ENCODE peak calls at places on chromosomes 12 and 14, in five cellular contexts. V, W, S, B and J are unnamed samples.

GRCh38 chr12:7016958-7017571 is 1.2 kb downstream of the LPCAT3 start:
- DNase-seq in B (no peak), V (no peak), W (no peak), S (no peak), J (no peak)

GRCh38 chr14:103693514-103693913 is 21.7 kb downstream of the XRCC3 start:
- DNase-seq in W (no peak), S (peak), B (no peak), V (no peak), J (no peak)

GRCh38 chr12:101186291-101186690 is 23.7 kb downstream of the SLC5A8 start:
- DNase-seq in B (no peak), S (no peak), V (no peak), W (no peak), J (no peak)

GRCh38 chr12:6380141-6381121 is 3.5 kb upstream of the LTBR start:
- DNase-seq in W (no peak), B (no peak), V (no peak), S (no peak), J (peak)

GRCh38 chr12:132106921-132107320 is 37.2 kb downstream of the DDX51 start:
- DNase-seq in B (no peak), S (no peak), V (no peak), W (no peak), J (no peak)

GRCh38 chr12:71019282-71019831 is 98.8 kb upstream of the PTPRR start:
- DNase-seq in V (no peak), B (no peak), W (no peak), S (no peak), J (no peak)

GRCh38 chr12:67943295-67943892 is 45.9 kb upstream of the IFNG-AS1 start:
- DNase-seq in B (peak), S (peak), W (peak), V (peak), J (peak)

GRCh38 chr14:84465890-84466289 is 1064.1 kb upstream of the FLRT2 start:
- DNase-seq in B (no peak), V (no peak), S (no peak), W (no peak), J (no peak)

GRCh38 chr12:21823581-21823980 is 49.1 kb upstream of the KCNJ8 start:
- DNase-seq in V (no peak), S (no peak), B (no peak), W (no peak), J (no peak)

GRCh38 chr12:14614704-14615121 is 47.0 kb upstream of the PLBD1 start:
- DNase-seq in V (peak), W (no peak), S (no peak), B (peak), J (no peak)

GRCh38 chr12:111448831-111449790 is 43.4 kb downstream of the SH2B3 start:
- DNase-seq in B (no peak), W (no peak), S (no peak), V (no peak), J (no peak)